ENCODE peak calls at places on chromosome 20, in six cellular contexts. M is KBM-7; X is fibroblast of pulmonary artery; F is CD14-positive monocyte; E is NCI-H2081; B is stimulated activated CD4-positive, alpha-beta T cell treated with anti-CD3 and anti-CD28 coated beads, Interleukin-2, amount 100 ng/mL, for 24 hours. C is an unnamed sample.

GRCh38 chr20:4999788-5000187 is 1.5 kb downstream of the SLC23A2 start:
- DNase-seq in X (no peak), B (no peak), E (peak; percentile 86), F (no peak), M (no peak), C (no peak)

GRCh38 chr20:41701596-41702350 is 83.6 kb upstream of the CHD6 start:
- DNase-seq in B (no peak), F (no peak), M (no peak), E (no peak), X (no peak), C (no peak)

GRCh38 chr20:25258828-25259227 is 10.9 kb downstream of the PYGB start:
- DNase-seq in B (no peak), X (no peak), M (no peak), F (no peak), E (no peak), C (no peak)

GRCh38 chr20:60869626-60870025 is 382.4 kb upstream of the CDH4 start:
- DNase-seq in E (no peak), B (no peak), M (no peak), X (no peak), F (no peak), C (no peak)

GRCh38 chr20:7938058-7938457 is 2.2 kb downstream of the HAO1 start:
- DNase-seq in F (no peak), X (no peak), E (no peak), B (no peak), M (no peak), C (no peak)

GRCh38 chr20:48760403-48760889 is 67.4 kb downstream of the PREX1 start:
- DNase-seq in E (no peak), F (peak; percentile 84), X (peak; percentile 57), B (peak; percentile 55), M (peak; percentile 66), C (peak; percentile 35)

GRCh38 chr20:16530201-16530681 is 43.0 kb downstream of the KIF16B start:
- DNase-seq in M (no peak), E (no peak), F (no peak), X (no peak), B (no peak), C (no peak)

GRCh38 chr20:32574296-32575226 is 10.6 kb downstream of the NOL4L start:
- DNase-seq in F (peak; percentile 81), M (peak; percentile 73), E (no peak), B (peak; percentile 57), X (peak; percentile 92), C (no peak)

GRCh38 chr20:46568570-46569129 is 18.2 kb upstream of the OCSTAMP start:
- DNase-seq in X (peak; percentile 89), M (no peak), E (peak; percentile 96), F (peak; percentile 27), B (no peak), C (no peak)

C was measured in stimulated activated naive B cell treated with anti-CD40 and anti-IgM and Interleukin-4, amounts not matched to agents 10 μg/mL and 1 μg/mL and 100 μg/mL, for 72 hours.